ENCODE peak calls at places on chromosomes 6 and 20, in nine cellular contexts. W, A, Y, Q, M, T, R, H and X are unnamed samples.

GRCh38 chr6:47700051-47700450 is 1.7 kb downstream of the ADGRF4 start:
- DNase-seq in T (no peak), H (no peak), A (no peak), Q (no peak), Y (no peak), R (no peak), M (peak; percentile 14), W (no peak), X (no peak)

GRCh38 chr6:103183831-103184411 is 1675.8 kb downstream of the HACE1 start:
- DNase-seq in T (no peak), A (no peak), W (no peak), Y (no peak), Q (no peak), R (no peak), M (no peak), H (no peak), X (no peak)

GRCh38 chr6:158085261-158086053 is 82.6 kb downstream of the SERAC1 start:
- DNase-seq in A (no peak), M (no peak), T (no peak), W (no peak), H (no peak), Q (no peak), R (no peak), Y (no peak), X (no peak)

GRCh38 chr20:31979713-31980426 is 11.9 kb downstream of the XKR7 start:
- DNase-seq in A (no peak), R (no peak), M (no peak), Q (no peak), Y (no peak), T (no peak), H (no peak), W (no peak), X (no peak)

GRCh38 chr6:101851911-101852310 is 458.4 kb downstream of the GRIK2 start:
- DNase-seq in Q (no peak), T (no peak), A (no peak), M (no peak), R (no peak), Y (no peak), W (no peak), H (no peak), X (no peak)

GRCh38 chr20:14838663-14839650 is 501.5 kb upstream of the FLRT3 start:
- DNase-seq in M (no peak), R (no peak), T (no peak), A (no peak), Y (no peak), H (no peak), W (no peak), Q (no peak), X (no peak)

GRCh38 chr6:12718025-12718424 is 1.5 kb downstream of the PHACTR1 start:
- DNase-seq in M (peak; percentile 5), A (no peak), T (no peak), Q (no peak), H (no peak), W (no peak), Y (no peak), R (no peak), X (peak; percentile 11)

GRCh38 chr6:5112065-5112799 is 27.1 kb downstream of the PPP1R3G start:
- DNase-seq in A (no peak), R (no peak), T (no peak), H (no peak), W (no peak), M (peak; percentile 38), Y (no peak), Q (no peak), X (peak; percentile 43)

GRCh38 chr20:23143098-23143497 is 57.0 kb upstream of the CD93 start:
- DNase-seq in A (no peak), M (peak; percentile 75), Q (peak; percentile 70), W (no peak), H (no peak), R (peak; percentile 92), T (peak; percentile 14), Y (no peak), X (peak; percentile 63)

GRCh38 chr6:127366281-127367022 is 23.0 kb upstream of the ECHDC1 start:
- DNase-seq in H (no peak), A (no peak), Q (no peak), Y (no peak), W (no peak), M (peak; percentile 91), T (no peak), R (peak; percentile 66), X (peak; percentile 91)

GRCh38 chr6:45441811-45442453 is 64.2 kb upstream of the SUPT3H start:
- DNase-seq in Y (no peak), M (no peak), A (no peak), W (no peak), Q (no peak), R (no peak), T (no peak), H (no peak), X (no peak)

GRCh38 chr6:150395388-150396009 is 26.7 kb downstream of the IYD start:
- DNase-seq in Q (no peak), R (no peak), Y (peak; percentile 27), A (peak; percentile 41), H (no peak), M (peak; percentile 50), W (no peak), T (peak; percentile 25), X (peak; percentile 52)

GRCh38 chr20:62755817-62756724 is 40.2 kb upstream of the MRGBP start:
- DNase-seq in W (no peak), Y (no peak), M (no peak), A (no peak), R (no peak), H (peak; percentile 4), T (no peak), Q (no peak), X (no peak)

GRCh38 chr6:135853227-135853626 is 1.7 kb downstream of the PDE7B start:
- DNase-seq in A (no peak), Y (no peak), H (no peak), W (no peak), Q (no peak), M (no peak), R (no peak), T (no peak), X (no peak)

GRCh38 chr20:61426361-61426760 is 174.3 kb downstream of the CDH4 start:
- DNase-seq in W (no peak), Q (no peak), A (no peak), M (no peak), Y (no peak), H (no peak), T (no peak), R (no peak), X (no peak)

GRCh38 chr6:7728855-7729590 is 3.1 kb downstream of the BMP6 start:
- DNase-seq in W (no peak), Q (no peak), M (no peak), R (no peak), H (no peak), T (no peak), Y (no peak), A (no peak), X (no peak)

GRCh38 chr6:8589941-8590676 is 154.8 kb upstream of the SLC35B3 start:
- DNase-seq in M (no peak), A (no peak), Q (no peak), T (no peak), Y (no peak), H (no peak), R (no peak), W (no peak), X (no peak)

GRCh38 chr20:25221592-25222460 is 26.1 kb upstream of the PYGB start:
- DNase-seq in R (no peak), W (no peak), M (no peak), T (no peak), Y (no peak), H (peak; percentile 48), Q (no peak), A (no peak), X (no peak)

GRCh38 chr20:4997207-4997606 is 4.1 kb downstream of the SLC23A2 start:
- DNase-seq in R (no peak), Q (no peak), A (no peak), Y (no peak), T (no peak), H (no peak), W (no peak), M (no peak), X (no peak)

GRCh38 chr6:14321992-14322772 is 204.6 kb downstream of the CD83 start:
- DNase-seq in Q (no peak), H (no peak), A (no peak), T (no peak), W (no peak), Y (no peak), R (no peak), M (no peak), X (no peak)

GRCh38 chr6:123398072-123398471 is 238.7 kb downstream of the TRDN start:
- DNase-seq in M (no peak), Q (no peak), H (no peak), T (no peak), A (no peak), R (no peak), Y (no peak), W (no peak), X (no peak)

GRCh38 chr6:11773581-11773980 is 5.0 kb downstream of the ADTRP start:
- DNase-seq in H (no peak), A (no peak), Y (no peak), R (no peak), M (no peak), Q (no peak), T (no peak), W (no peak), X (no peak)

GRCh38 chr6:56772737-56773184 is 130.1 kb upstream of the DST start:
- DNase-seq in Q (no peak), W (no peak), Y (no peak), H (no peak), A (no peak), M (peak; percentile 70), R (no peak), T (no peak), X (no peak)

GRCh38 chr6:161105408-161105807 is 113.8 kb downstream of the MAP3K4 start:
- DNase-seq in Q (no peak), W (no peak), Y (no peak), H (no peak), A (no peak), M (no peak), R (no peak), T (no peak), X (no peak)

GRCh38 chr6:154433477-154434241 is 76.8 kb downstream of the CNKSR3 start:
- DNase-seq in Q (no peak), W (no peak), R (no peak), T (no peak), H (no peak), M (no peak), Y (no peak), A (no peak), X (peak; percentile 62)